ENCODE peak calls at places on chromosomes 6 and 20, in eight cellular contexts. G, S, M, F, W, I, N and Q are unnamed samples.

GRCh38 chr6:158518196-158519127 is 41.4 kb upstream of the TMEM181 start:
- DNase-seq in G (peak), S (peak), M (peak), F (peak), W (peak), I (peak), N (peak), Q (peak)

GRCh38 chr20:35021063-35021462 is 65.4 kb downstream of the MYH7B start:
- DNase-seq in G (no peak), S (no peak), M (no peak), F (no peak), W (no peak), I (no peak), N (no peak), Q (no peak)

GRCh38 chr6:150301871-150302800 is 66.7 kb upstream of the IYD start:
- DNase-seq in G (peak), S (no peak), M (no peak), F (no peak), W (peak), I (no peak), N (peak), Q (peak)

GRCh38 chr6:137637161-137637560 is 143.0 kb upstream of the OLIG3 start:
- DNase-seq in G (peak), S (no peak), M (no peak), F (no peak), W (peak), I (no peak), N (peak), Q (peak)

GRCh38 chr20:23508896-23509579 is 18.1 kb downstream of the CST8 start:
- DNase-seq in G (no peak), S (no peak), M (no peak), F (no peak), W (no peak), I (no peak), N (no peak), Q (peak)

GRCh38 chr20:3753098-3753497 is 14.5 kb downstream of the ADISSP start:
- DNase-seq in G (peak), S (peak), M (no peak), F (peak), W (peak), I (peak), N (peak), Q (peak)

GRCh38 chr6:33838979-33839378 is 35.2 kb upstream of the MLN start:
- DNase-seq in G (no peak), S (no peak), M (no peak), F (no peak), W (no peak), I (no peak), N (no peak), Q (no peak)

GRCh38 chr6:135423649-135424128 is 73.9 kb downstream of the AHI1 start:
- DNase-seq in G (peak), S (no peak), M (no peak), F (no peak), W (peak), I (no peak), N (peak), Q (peak)

GRCh38 chr6:41780623-41781301 is at the start of gene PRICKLE4:
- DNase-seq in G (no peak), S (peak), M (peak), F (peak), W (peak), I (no peak), N (peak), Q (peak)

GRCh38 chr6:118327237-118327636 is 220.9 kb upstream of the PLN start:
- DNase-seq in G (no peak), S (no peak), M (no peak), F (no peak), W (no peak), I (no peak), N (no peak), Q (no peak)

GRCh38 chr20:22615425-22615824 is 31.1 kb upstream of the FOXA2 start:
- DNase-seq in G (no peak), S (no peak), M (no peak), F (no peak), W (no peak), I (no peak), N (no peak), Q (no peak)

GRCh38 chr6:137717074-137718073 is 149.7 kb upstream of the TNFAIP3 start:
- DNase-seq in G (no peak), S (no peak), M (no peak), F (no peak), W (no peak), I (no peak), N (no peak), Q (no peak)

GRCh38 chr6:30841644-30842504 is 42.4 kb upstream of the DDR1 start:
- DNase-seq in G (peak), S (no peak), M (no peak), F (no peak), W (no peak), I (no peak), N (peak), Q (peak)

GRCh38 chr6:36673882-36674281 is 4.6 kb upstream of the CDKN1A start:
- DNase-seq in G (no peak), S (no peak), M (no peak), F (no peak), W (no peak), I (no peak), N (no peak), Q (no peak)

GRCh38 chr6:141050470-141050869 is 1082.3 kb upstream of the GJE1 start:
- DNase-seq in G (no peak), S (no peak), M (no peak), F (no peak), W (no peak), I (no peak), N (no peak), Q (no peak)

GRCh38 chr6:26216886-26217713 is 129.9 kb downstream of the HFE start:
- DNase-seq in G (peak), S (peak), M (peak), F (no peak), W (no peak), I (peak), N (peak), Q (no peak)

GRCh38 chr6:73282876-73283275 is 19.9 kb upstream of the KHDC1 start:
- DNase-seq in G (no peak), S (no peak), M (no peak), F (no peak), W (no peak), I (no peak), N (no peak), Q (no peak)

GRCh38 chr20:33676121-33676520 is 1.9 kb upstream of the NECAB3 start:
- DNase-seq in G (no peak), S (no peak), M (no peak), F (peak), W (no peak), I (no peak), N (no peak), Q (no peak)

GRCh38 chr20:47610247-47610944 is 108.7 kb downstream of the NCOA3 start:
- DNase-seq in G (peak), S (peak), M (no peak), F (peak), W (peak), I (no peak), N (peak), Q (peak)

GRCh38 chr20:62651285-62652021 is 9.2 kb downstream of the SLCO4A1 start:
- DNase-seq in G (no peak), S (peak), M (peak), F (no peak), W (peak), I (peak), N (no peak), Q (no peak)

GRCh38 chr20:32507998-32508774 is 76.9 kb downstream of the NOL4L start:
- DNase-seq in G (no peak), S (no peak), M (peak), F (no peak), W (no peak), I (no peak), N (no peak), Q (no peak)

GRCh38 chr20:38214256-38214870 is 46.2 kb downstream of the KIAA1755 start:
- DNase-seq in G (no peak), S (no peak), M (no peak), F (no peak), W (no peak), I (no peak), N (no peak), Q (no peak)

GRCh38 chr6:166008441-166009369 is 158.9 kb downstream of the TBXT start:
- DNase-seq in G (peak), S (no peak), M (peak), F (no peak), W (no peak), I (peak), N (no peak), Q (no peak)

GRCh38 chr20:4195499-4195898 is 180.1 kb upstream of the RNF24 start:
- DNase-seq in G (peak), S (no peak), M (no peak), F (no peak), W (no peak), I (no peak), N (no peak), Q (no peak)

GRCh38 chr6:26311385-26312095 is 53.5 kb upstream of the BTN3A2 start:
- DNase-seq in G (peak), S (peak), M (no peak), F (no peak), W (peak), I (peak), N (peak), Q (peak)